ENCODE peak calls at places on chromosome 7, in six cellular contexts. C, W, J, L, A and K are unnamed samples.

GRCh38 chr7:55030314-55030713 is 11.5 kb downstream of the EGFR start:
- DNase-seq in C (no peak), W (no peak), J (no peak), L (no peak), A (no peak), K (no peak)

GRCh38 chr7:93836111-93836510 is 54.4 kb downstream of the TFPI2 start:
- DNase-seq in C (no peak), W (no peak), J (no peak), L (no peak), A (no peak), K (no peak)

GRCh38 chr7:26292768-26293560 is 1.3 kb downstream of the SNX10 start:
- DNase-seq in C (no peak), W (no peak), J (no peak), L (no peak), A (no peak), K (peak; percentile 51)

GRCh38 chr7:66837007-66837406 is 84.0 kb upstream of the TMEM248 start:
- DNase-seq in C (no peak), W (no peak), J (no peak), L (peak; percentile 37), A (peak; percentile 17), K (no peak)

GRCh38 chr7:129989466-129989865 is 36.7 kb upstream of the UBE2H start:
- DNase-seq in C (no peak), W (no peak), J (no peak), L (no peak), A (no peak), K (no peak)

GRCh38 chr7:149028346-149029109 is at the start of gene PDIA4:
- DNase-seq in C (peak; percentile 99), W (peak; percentile 99), J (peak; percentile 98), L (peak; percentile 99), A (peak; percentile 100), K (peak; percentile 99)

GRCh38 chr7:130021105-130021834 is 29.9 kb downstream of the ZC3HC1 start:
- DNase-seq in C (peak; percentile 66), W (peak; percentile 71), J (no peak), L (no peak), A (no peak), K (no peak)

GRCh38 chr7:157150825-157151412 is 12.2 kb downstream of the UBE3C start:
- DNase-seq in C (peak; percentile 62), W (peak; percentile 56), J (no peak), L (peak; percentile 26), A (no peak), K (no peak)

GRCh38 chr7:102024005-102024768 is 206.8 kb downstream of the CUX1 start:
- DNase-seq in C (peak; percentile 43), W (no peak), J (no peak), L (no peak), A (no peak), K (no peak)

GRCh38 chr7:44894881-44895600 is 9.7 kb upstream of the PURB start:
- DNase-seq in C (no peak), W (no peak), J (no peak), L (no peak), A (no peak), K (no peak)

GRCh38 chr7:32257632-32258031 is 187.4 kb upstream of the PDE1C start:
- DNase-seq in C (no peak), W (no peak), J (no peak), L (no peak), A (no peak), K (no peak)

GRCh38 chr7:147509859-147510542 is 1080.6 kb upstream of the C7orf33 start:
- DNase-seq in C (no peak), W (no peak), J (no peak), L (peak; percentile 13), A (no peak), K (no peak)

GRCh38 chr7:45888185-45888992 is at the start of gene IGFBP1:
- DNase-seq in C (no peak), W (no peak), J (no peak), L (no peak), A (no peak), K (no peak)

GRCh38 chr7:159000859-159001435 is 143.7 kb downstream of the VIPR2 start:
- DNase-seq in C (no peak), W (no peak), J (no peak), L (no peak), A (no peak), K (no peak)

GRCh38 chr7:101956130-101956529 is 138.7 kb downstream of the CUX1 start:
- DNase-seq in C (peak; percentile 65), W (no peak), J (no peak), L (no peak), A (no peak), K (no peak)

GRCh38 chr7:47576909-47577255 is 5.0 kb downstream of the TNS3 start:
- DNase-seq in C (no peak), W (no peak), J (no peak), L (no peak), A (no peak), K (no peak)

GRCh38 chr7:113199841-113200240 is 81.5 kb upstream of the SMIM30 start:
- DNase-seq in C (no peak), W (no peak), J (peak; percentile 42), L (peak; percentile 78), A (no peak), K (no peak)

GRCh38 chr7:51376420-51377092 is 59.9 kb upstream of the COBL start:
- DNase-seq in C (no peak), W (no peak), J (no peak), L (peak; percentile 47), A (no peak), K (no peak)

GRCh38 chr7:137669706-137670105 is 177.1 kb downstream of the DGKI start:
- DNase-seq in C (no peak), W (no peak), J (no peak), L (peak; percentile 56), A (no peak), K (no peak)

GRCh38 chr7:140484479-140484878 is 5.2 kb upstream of the MKRN1 start:
- DNase-seq in C (no peak), W (no peak), J (no peak), L (no peak), A (no peak), K (no peak)

GRCh38 chr7:148958061-148958460 is 70.2 kb downstream of the PDIA4 start:
- DNase-seq in C (no peak), W (no peak), J (no peak), L (no peak), A (no peak), K (no peak)

GRCh38 chr7:30633223-30633622 is 38.5 kb downstream of the GARS1 start:
- DNase-seq in C (no peak), W (no peak), J (no peak), L (no peak), A (no peak), K (no peak)

GRCh38 chr7:106824458-106824857 is 40.6 kb upstream of the PIK3CG start:
- DNase-seq in C (no peak), W (no peak), J (no peak), L (peak; percentile 17), A (no peak), K (no peak)

GRCh38 chr7:116873619-116874018 is 11.2 kb downstream of the CAPZA2 start:
- DNase-seq in C (no peak), W (no peak), J (no peak), L (no peak), A (no peak), K (no peak)

GRCh38 chr7:67918158-67918557 is 921.5 kb downstream of the TYW1 start:
- DNase-seq in C (no peak), W (no peak), J (no peak), L (no peak), A (no peak), K (no peak)

GRCh38 chr7:132970257-132970656 is 111.6 kb downstream of the CHCHD3 start:
- DNase-seq in C (no peak), W (no peak), J (no peak), L (no peak), A (no peak), K (no peak)

GRCh38 chr7:89914673-89915072 is 239.6 kb upstream of the STEAP1 start:
- DNase-seq in C (no peak), W (no peak), J (no peak), L (no peak), A (no peak), K (no peak)

GRCh38 chr7:68576366-68576765 is 1021.9 kb upstream of the AUTS2 start:
- DNase-seq in C (no peak), W (no peak), J (no peak), L (no peak), A (no peak), K (no peak)

GRCh38 chr7:38584443-38585210 is 46.5 kb downstream of the AMPH start:
- DNase-seq in C (peak; percentile 26), W (no peak), J (peak; percentile 7), L (peak; percentile 67), A (no peak), K (no peak)

DNA sequence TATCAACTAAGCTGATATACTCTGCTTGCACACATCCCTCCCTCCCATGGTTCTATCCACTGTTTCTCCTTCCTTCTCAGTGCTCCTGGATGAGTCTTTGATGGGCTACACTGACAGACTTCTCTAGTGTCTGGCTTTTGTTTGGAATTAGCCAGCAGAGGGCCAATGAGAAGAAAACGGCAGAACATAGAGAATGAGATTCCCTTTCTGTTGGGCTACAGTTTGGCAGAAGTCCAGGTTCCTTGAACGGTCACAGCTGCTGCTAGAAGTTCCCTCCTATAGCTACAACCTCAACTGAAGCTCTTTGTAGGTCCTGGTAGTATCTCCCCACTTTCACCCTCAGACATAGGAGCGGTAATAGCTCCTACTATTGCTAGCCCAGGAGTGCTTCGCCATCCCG is 251.1 kb upstream of the LRRN3 start:
- DNase-seq in C (peak; percentile 22), W (no peak), J (peak; percentile 32), L (peak; percentile 45), A (no peak), K (no peak)
- TF ChIP-seq CTCF in C (peak; percentile 16), W (no peak), J (peak; percentile 45), L (peak; percentile 60), A (no peak), K (no peak)

DNA sequence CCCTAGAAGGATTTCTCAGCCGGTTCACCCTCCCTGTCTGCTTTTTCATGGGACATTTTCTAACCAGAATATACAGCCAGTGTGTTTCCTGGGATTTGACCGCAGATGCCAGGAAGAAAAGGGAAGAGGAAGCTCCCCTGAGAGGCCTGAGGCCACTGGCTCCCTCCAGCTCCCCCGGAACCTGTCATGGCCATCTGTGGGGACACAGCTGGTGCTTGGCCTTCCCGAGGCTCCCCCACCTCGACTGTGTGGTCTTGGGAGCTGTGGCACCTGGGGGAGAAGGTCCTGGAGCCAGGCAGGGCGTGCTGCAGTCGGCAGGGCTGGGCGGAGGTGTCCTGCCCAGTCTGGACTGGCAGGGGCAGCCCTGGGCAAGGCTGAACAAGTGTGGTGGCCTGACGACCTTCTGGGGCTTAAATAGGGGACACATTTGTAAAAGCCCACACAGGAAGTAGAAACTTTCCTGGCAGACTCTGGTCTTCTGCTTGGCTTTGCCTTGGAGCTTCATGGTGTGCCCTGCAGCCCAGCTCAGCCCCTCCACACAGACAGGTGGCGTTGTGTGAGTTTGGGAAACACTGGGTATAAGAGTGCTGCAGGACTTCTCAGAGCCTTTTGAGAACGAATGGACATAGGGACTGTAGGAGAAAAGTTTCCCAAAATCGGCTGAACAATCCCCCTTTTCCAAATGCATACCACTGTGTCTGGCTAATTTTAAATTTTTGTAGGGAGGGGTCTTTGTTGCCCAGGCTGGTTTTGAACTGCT is 6.8 kb downstream of the BRI3 start:
- DNase-seq in C (no peak), W (no peak), J (no peak), L (no peak), A (no peak), K (no peak)
- H3K27ac ChIP-seq in C (peak overlapping the region; percentile 97), W (peak overlapping the region; percentile 99), J (no peak overlapping the region), L (no peak overlapping the region), A (no peak overlapping the region), K (no peak overlapping the region)

GRCh38 chr7:155533827-155534690 is 12.3 kb downstream of the CNPY1 start:
- DNase-seq in C (no peak), W (no peak), J (no peak), L (no peak), A (peak; percentile 40), K (peak; percentile 35)
- TF ChIP-seq CTCF in C (peak; percentile 46), W (peak; percentile 37), J (peak; percentile 57), L (peak; percentile 76), A (no peak), K (peak; percentile 42)

GRCh38 chr7:693280-693679 is 33.2 kb upstream of the DNAAF5 start:
- DNase-seq in C (no peak), W (no peak), J (no peak), L (no peak), A (peak; percentile 42), K (peak; percentile 9)
- H3K27ac ChIP-seq in C (no peak overlapping the region), W (no peak overlapping the region), J (no peak overlapping the region), L (no peak overlapping the region), A (no peak overlapping the region), K (no peak overlapping the region)